ENCODE peak calls at places on chromosome X, in nine cellular contexts. W is B cell, B is ascending aorta, X is WTC11, F is MM.1S, S is mucosa of descending colon, A is lower leg skin, Q is H1, N is hepatocyte. U is an unnamed sample.

GRCh38 chrX:66074920-66075879 is 35.3 kb upstream of the VSIG4 start:
- DNase-seq in W (no peak), B (peak), X (no peak), F (no peak), S (peak), A (no peak), Q (no peak), N (no peak), U (no peak)

GRCh38 chrX:138858438-138858837 is 146.9 kb upstream of the FGF13 start:
- DNase-seq in W (no peak), B (no peak), X (no peak), F (no peak), S (no peak), A (no peak), Q (no peak), N (no peak), U (no peak)

GRCh38 chrX:112642349-112642748 is 37.4 kb downstream of the LHFPL1 start:
- DNase-seq in W (peak), B (no peak), X (peak), F (peak), S (no peak), A (no peak), Q (peak), N (peak), U (peak)

GRCh38 chrX:34132028-34132427 is at the start of gene FAM47A:
- DNase-seq in W (no peak), B (no peak), X (no peak), F (no peak), S (no peak), A (no peak), Q (no peak), N (no peak), U (no peak)

GRCh38 chrX:107978707-107979307 is 3.4 kb downstream of the TEX13B start:
- DNase-seq in W (no peak), B (no peak), X (no peak), F (no peak), S (no peak), A (no peak), Q (no peak), N (peak), U (no peak)

GRCh38 chrX:120087289-120088017 is 10.0 kb upstream of the RHOXF2B start:
- DNase-seq in W (no peak), B (no peak), X (no peak), F (no peak), S (no peak), A (no peak), Q (no peak), N (no peak), U (no peak)

GRCh38 chrX:110316351-110317078 is 1.4 kb downstream of the AMMECR1 start:
- DNase-seq in W (no peak), B (no peak), X (no peak), F (peak), S (no peak), A (no peak), Q (no peak), N (no peak), U (no peak)

GRCh38 chrX:24243692-24244091 is 70.2 kb downstream of the SUPT20HL2 start:
- DNase-seq in W (no peak), B (no peak), X (no peak), F (no peak), S (no peak), A (no peak), Q (no peak), N (no peak), U (no peak)

GRCh38 chrX:153773741-153774575 is 6.9 kb upstream of the SRPK3 start:
- DNase-seq in W (peak), B (no peak), X (no peak), F (no peak), S (peak), A (no peak), Q (no peak), N (no peak), U (peak)

GRCh38 chrX:66144258-66144657 is 19.8 kb upstream of the HEPH start:
- DNase-seq in W (no peak), B (no peak), X (no peak), F (no peak), S (no peak), A (no peak), Q (no peak), N (no peak), U (no peak)

GRCh38 chrX:36266155-36266554 is 346.6 kb downstream of the CFAP47 start:
- DNase-seq in W (no peak), B (no peak), X (no peak), F (no peak), S (no peak), A (no peak), Q (no peak), N (no peak), U (no peak)

GRCh38 chrX:119989905-119990408 is 46.4 kb upstream of the NKAP start:
- DNase-seq in W (no peak), B (no peak), X (peak), F (no peak), S (no peak), A (no peak), Q (no peak), N (no peak), U (no peak)

GRCh38 chrX:3346436-3347329 is at the start of gene MXRA5:
- DNase-seq in W (no peak), B (no peak), X (peak), F (no peak), S (no peak), A (no peak), Q (no peak), N (peak), U (peak)

GRCh38 chrX:71533850-71534515 is 1.1 kb downstream of the OGT start:
- DNase-seq in W (no peak), B (peak), X (peak), F (peak), S (peak), A (peak), Q (no peak), N (peak), U (peak)

GRCh38 chrX:110699109-110699508 is 96.5 kb downstream of the CHRDL1 start:
- DNase-seq in W (no peak), B (no peak), X (no peak), F (no peak), S (no peak), A (no peak), Q (no peak), N (no peak), U (no peak)

GRCh38 chrX:124860736-124861135 is 458.9 kb upstream of the TEX13C start:
- DNase-seq in W (no peak), B (no peak), X (no peak), F (no peak), S (no peak), A (no peak), Q (no peak), N (no peak), U (no peak)

GRCh38 chrX:38561951-38562719 is 793 bp downstream of the TSPAN7 start:
- DNase-seq in W (peak), B (peak), X (peak), F (no peak), S (peak), A (peak), Q (no peak), N (peak), U (peak)

GRCh38 chrX:45771560-45772340 is 571.1 kb upstream of the DIPK2B start:
- DNase-seq in W (peak), B (no peak), X (no peak), F (peak), S (peak), A (no peak), Q (no peak), N (no peak), U (no peak)

GRCh38 chrX:11580789-11581188 is 84.9 kb downstream of the ARHGAP6 start:
- DNase-seq in W (no peak), B (no peak), X (no peak), F (no peak), S (no peak), A (no peak), Q (no peak), N (no peak), U (no peak)

GRCh38 chrX:154750301-154751120 is at the start of gene GAB3:
- DNase-seq in W (peak), B (no peak), X (peak), F (peak), S (peak), A (no peak), Q (no peak), N (peak), U (peak)

GRCh38 chrX:46704767-46705386 is 54.0 kb downstream of the SLC9A7 start:
- DNase-seq in W (no peak), B (no peak), X (no peak), F (no peak), S (no peak), A (no peak), Q (no peak), N (no peak), U (no peak)

GRCh38 chrX:106168107-106168506 is at the start of gene PWWP3B:
- DNase-seq in W (no peak), B (no peak), X (peak), F (no peak), S (peak), A (no peak), Q (peak), N (peak), U (peak)

GRCh38 chrX:118420462-118420861 is 74.6 kb downstream of the WDR44 start:
- DNase-seq in W (no peak), B (no peak), X (no peak), F (peak), S (no peak), A (no peak), Q (no peak), N (peak), U (no peak)

GRCh38 chrX:46547857-46548256 is 2.6 kb upstream of the ZNF674 start:
- DNase-seq in W (no peak), B (no peak), X (no peak), F (no peak), S (no peak), A (no peak), Q (no peak), N (no peak), U (no peak)

GRCh38 chrX:19602866-19603620 is 87.7 kb upstream of the MAP3K15 start:
- DNase-seq in W (no peak), B (no peak), X (no peak), F (no peak), S (no peak), A (no peak), Q (no peak), N (no peak), U (no peak)

GRCh38 chrX:69027181-69028005 is 137.9 kb downstream of the PJA1 start:
- DNase-seq in W (no peak), B (peak), X (no peak), F (no peak), S (peak), A (peak), Q (no peak), N (peak), U (no peak)

GRCh38 chrX:4710618-4711433 is 997.4 kb upstream of the PRKX start:
- DNase-seq in W (no peak), B (no peak), X (no peak), F (no peak), S (no peak), A (no peak), Q (no peak), N (peak), U (no peak)

GRCh38 chrX:67546496-67547423 is 2.9 kb downstream of the AR start:
- DNase-seq in W (peak), B (no peak), X (no peak), F (no peak), S (no peak), A (no peak), Q (no peak), N (no peak), U (no peak)

GRCh38 chrX:124223524-124223923 is 108.9 kb upstream of the TEX13D start:
- DNase-seq in W (no peak), B (no peak), X (peak), F (no peak), S (no peak), A (no peak), Q (no peak), N (no peak), U (peak)

GRCh38 chrX:70038515-70038914 is 11.2 kb downstream of the AWAT2 start:
- DNase-seq in W (no peak), B (no peak), X (no peak), F (no peak), S (no peak), A (no peak), Q (no peak), N (no peak), U (no peak)

GRCh38 chrX:111869639-111870034 is 6.3 kb upstream of the TRPC5OS start:
- DNase-seq in W (peak), B (no peak), X (peak), F (peak), S (no peak), A (no peak), Q (peak), N (peak), U (no peak)

GRCh38 chrX:114889454-114889853 is 128.0 kb downstream of the IL13RA2 start:
- DNase-seq in W (no peak), B (no peak), X (no peak), F (no peak), S (no peak), A (no peak), Q (no peak), N (no peak), U (no peak)

GRCh38 chrX:110851780-110852179 is 56.2 kb upstream of the CHRDL1 start:
- DNase-seq in W (no peak), B (no peak), X (peak), F (peak), S (no peak), A (no peak), Q (no peak), N (peak), U (no peak)

GRCh38 chrX:19673334-19674040 is 158.2 kb upstream of the MAP3K15 start:
- DNase-seq in W (no peak), B (peak), X (no peak), F (no peak), S (peak), A (peak), Q (no peak), N (peak), U (no peak)

GRCh38 chrX:120251471-120252011 is 929 bp downstream of the ZBTB33 start:
- DNase-seq in W (peak), B (no peak), X (no peak), F (peak), S (peak), A (no peak), Q (no peak), N (peak), U (peak)

GRCh38 chrX:77731821-77732419 is 54.1 kb downstream of the ATRX start:
- DNase-seq in W (no peak), B (no peak), X (no peak), F (no peak), S (no peak), A (no peak), Q (no peak), N (no peak), U (peak)

GRCh38 chrX:29231800-29232199 is 644.6 kb downstream of the IL1RAPL1 start:
- DNase-seq in W (no peak), B (no peak), X (no peak), F (no peak), S (no peak), A (no peak), Q (no peak), N (no peak), U (no peak)

GRCh38 chrX:96432647-96433046 is 252.0 kb upstream of the DIAPH2 start:
- DNase-seq in W (no peak), B (no peak), X (no peak), F (no peak), S (no peak), A (no peak), Q (no peak), N (no peak), U (no peak)

DNA sequence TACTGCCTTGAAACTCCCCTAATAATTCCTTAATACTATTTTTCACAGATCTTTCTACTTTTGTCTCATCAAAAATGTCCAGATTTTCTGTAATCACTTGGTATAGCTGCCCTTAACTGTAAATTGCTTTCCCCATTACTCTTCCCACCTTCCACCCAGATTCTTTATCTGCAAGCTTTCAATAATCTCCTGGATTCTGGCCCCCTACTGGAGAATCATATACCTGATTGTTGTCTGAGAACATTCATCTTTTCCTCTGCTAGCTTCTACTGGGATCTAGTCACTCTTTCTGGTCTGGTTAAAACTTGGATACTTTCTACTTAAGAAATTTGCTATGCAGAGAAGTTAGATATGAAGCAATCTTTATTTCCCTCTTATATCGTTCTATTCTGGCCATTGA is 552.6 kb downstream of the PCDH19 start:
- DNase-seq in W (no peak), B (no peak), X (no peak), F (no peak), S (no peak), A (no peak), Q (no peak), N (no peak), U (no peak)
- TF ChIP-seq CTCF in W (no peak), B (no peak), X (no peak), F (peak), S (no peak), A (no peak), Q (no peak), N (peak), U (peak)

GRCh38 chrX:40081679-40082068 is 16.1 kb downstream of the BCOR start:
- DNase-seq in W (no peak), B (no peak), X (no peak), F (no peak), S (no peak), A (no peak), Q (no peak), N (no peak), U (no peak)
- TF ChIP-seq CTCF in W (no peak), B (no peak), X (no peak), F (no peak), S (no peak), A (no peak), Q (no peak), N (no peak), U (no peak)

GRCh38 chrX:41921492-41922124 is 1.7 kb downstream of the CASK start:
- DNase-seq in W (no peak), B (no peak), X (no peak), F (peak), S (no peak), A (no peak), Q (no peak), N (no peak), U (no peak)

GRCh38 chrX:41923257-41923924 is at the start of gene CASK:
- DNase-seq in W (peak), B (peak), X (peak), F (peak), S (peak), A (peak), Q (peak), N (peak), U (peak)

GRCh38 chrX:41922694-41923171 is 621 bp downstream of the CASK start:
- DNase-seq in W (peak), B (peak), X (peak), F (peak), S (peak), A (no peak), Q (no peak), N (peak), U (peak)

GRCh38 chrX:41922125-41922521 is 1.2 kb downstream of the CASK start:
- DNase-seq in W (no peak), B (no peak), X (no peak), F (no peak), S (no peak), A (no peak), Q (no peak), N (no peak), U (no peak)

GRCh38 chrX:41923925-41924693 is 755 bp upstream of the CASK start:
- DNase-seq in W (peak), B (no peak), X (no peak), F (peak), S (peak), A (no peak), Q (no peak), N (peak), U (no peak)
- TF ChIP-seq CTCF in W (no peak), B (no peak), X (no peak), F (no peak), S (no peak), A (no peak), Q (no peak), N (peak), U (no peak)

DNA sequence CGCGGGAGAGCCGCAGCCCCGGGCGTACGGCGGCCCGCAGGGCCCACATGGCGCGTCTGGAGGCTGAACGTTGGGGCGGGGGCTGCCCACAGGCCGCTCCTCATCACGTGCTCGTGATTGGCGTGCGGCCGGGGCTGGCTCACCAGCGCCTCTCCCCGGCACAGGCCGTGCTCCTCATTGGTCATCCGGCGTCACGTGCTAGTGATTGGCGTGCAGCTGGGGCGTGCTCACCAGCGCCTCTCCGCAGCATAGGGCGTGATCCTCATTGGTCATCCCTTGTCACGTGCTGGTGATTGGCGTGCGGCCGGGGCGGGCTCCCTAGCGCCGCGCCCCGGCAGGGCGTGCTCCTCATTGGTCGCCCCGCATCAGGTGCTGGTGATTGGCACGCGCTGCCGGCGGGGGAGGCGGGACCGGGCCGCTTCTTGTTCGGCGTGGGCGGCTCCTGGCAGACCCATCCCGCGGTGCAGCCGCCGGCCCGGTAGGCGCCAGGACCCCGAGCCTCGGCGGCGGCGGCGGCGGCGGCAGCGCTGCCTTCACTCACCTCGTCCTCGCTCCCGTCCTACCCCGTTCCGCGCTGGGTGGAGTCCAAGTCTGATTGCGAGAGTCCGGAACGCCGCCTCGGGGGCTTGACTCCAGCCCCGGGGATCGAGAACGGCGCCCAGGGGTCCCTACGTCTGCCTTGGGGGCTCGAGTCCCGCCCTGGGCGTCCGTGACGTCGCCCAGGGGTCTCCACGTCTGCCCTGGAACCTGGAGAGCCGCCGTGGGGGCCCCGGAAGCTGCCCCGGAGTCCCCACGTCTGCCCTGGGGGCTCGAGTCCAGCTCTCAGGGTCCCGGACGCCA is at the start of gene GTPBP6:
- DNase-seq in W (peak), B (peak), X (peak), F (peak), S (peak), A (peak), Q (peak), N (peak), U (peak)
- TF ChIP-seq CTCF in W (no peak), B (no peak), X (no peak), F (no peak), S (peak), A (no peak), Q (peak), N (peak), U (no peak)

DNA sequence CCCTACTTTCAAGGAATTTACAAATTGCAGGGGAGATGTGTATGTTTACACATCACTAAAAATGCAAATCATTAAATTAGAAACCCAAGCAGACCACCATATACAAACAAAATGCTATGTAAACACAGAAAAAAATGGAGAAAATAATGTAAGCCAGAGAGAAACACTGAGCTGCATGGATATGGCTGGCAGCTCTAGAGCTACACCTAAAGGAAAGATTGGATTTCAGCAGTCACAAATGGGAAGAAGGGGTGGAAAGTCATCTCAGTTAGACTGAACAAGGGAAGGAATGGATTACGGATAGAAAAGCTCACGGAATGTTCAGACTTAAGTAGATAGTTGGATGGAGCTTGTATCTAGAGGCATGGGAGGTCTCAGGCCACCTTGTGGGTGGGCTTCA is 186.3 kb downstream of the MOSPD2 start:
- DNase-seq in W (no peak), B (no peak), X (no peak), F (no peak), S (no peak), A (no peak), Q (no peak), N (peak), U (no peak)
- TF ChIP-seq CTCF in W (no peak), B (no peak), X (no peak), F (no peak), S (no peak), A (no peak), Q (no peak), N (peak), U (no peak)

GRCh38 chrX:101274198-101274597 is 16.9 kb downstream of the TAF7L start:
- DNase-seq in W (no peak), B (no peak), X (no peak), F (no peak), S (no peak), A (no peak), Q (no peak), N (no peak), U (no peak)
- TF ChIP-seq CTCF in W (no peak), B (no peak), X (no peak), F (no peak), S (no peak), A (no peak), Q (no peak), N (no peak), U (no peak)

U was measured in glutamatergic neuron.